ENCODE peak calls at places on chromosomes 6 and 20, in four cellular contexts. F is GM12878, R is K562, E is HepG2. G is an unnamed sample.

GRCh38 chr6:151291145-151292055 is 51.6 kb downstream of the AKAP12 start:
- DNase-seq in F (no peak), R (no peak), E (no peak), G (no peak)

GRCh38 chr6:133710826-133711225 is 178.1 kb upstream of the TCF21 start:
- DNase-seq in F (no peak), R (no peak), E (no peak), G (no peak)

GRCh38 chr6:150134280-150134920 is 8.4 kb upstream of the PPP1R14C start:
- DNase-seq in F (no peak), R (no peak), E (no peak), G (no peak)

GRCh38 chr6:11174245-11174616 is 58.2 kb downstream of the NEDD9 start:
- DNase-seq in F (no peak), R (no peak), E (no peak), G (no peak)

GRCh38 chr6:30685977-30686907 is at the start of gene PPP1R18:
- DNase-seq in F (no peak), R (peak; percentile 81), E (no peak), G (peak; percentile 69)

GRCh38 chr6:116783852-116784251 is 18.3 kb upstream of the FAM162B start:
- DNase-seq in F (no peak), R (no peak), E (no peak), G (no peak)

GRCh38 chr6:108619431-108620197 is 58.9 kb downstream of the FOXO3 start:
- DNase-seq in F (no peak), R (no peak), E (no peak), G (no peak)

GRCh38 chr20:52552181-52552872 is 360.7 kb upstream of the ZFP64 start:
- DNase-seq in F (no peak), R (no peak), E (no peak), G (peak; percentile 38)

GRCh38 chr6:118548136-118548535 is at the start of gene PLN:
- DNase-seq in F (no peak), R (peak; percentile 24), E (no peak), G (no peak)

GRCh38 chr20:16475225-16475624 is 98.0 kb downstream of the KIF16B start:
- DNase-seq in F (no peak), R (no peak), E (peak; percentile 98), G (peak; percentile 9)

GRCh38 chr20:50292324-50293243 is 102.0 kb downstream of the CEBPB start:
- DNase-seq in F (no peak), R (peak; percentile 97), E (peak; percentile 97), G (peak; percentile 48)

GRCh38 chr20:58553166-58553696 is 38.0 kb upstream of the APCDD1L start:
- DNase-seq in F (no peak), R (no peak), E (no peak), G (no peak)

GRCh38 chr20:49575551-49576060 is 7.7 kb upstream of the PTGIS start:
- DNase-seq in F (no peak), R (no peak), E (no peak), G (no peak)

GRCh38 chr6:12748815-12749521 is 32.4 kb downstream of the PHACTR1 start:
- DNase-seq in F (no peak), R (no peak), E (no peak), G (peak; percentile 94)

GRCh38 chr20:957544-957943 is 41.4 kb upstream of the ANGPT4 start:
- DNase-seq in F (no peak), R (no peak), E (no peak), G (peak; percentile 49)

GRCh38 chr6:54043360-54043759 is 67.9 kb upstream of the MLIP start:
- DNase-seq in F (no peak), R (no peak), E (no peak), G (no peak)

GRCh38 chr6:90472716-90473115 is 114.2 kb downstream of the MAP3K7 start:
- DNase-seq in F (no peak), R (no peak), E (no peak), G (no peak)

GRCh38 chr20:48102821-48103635 is 317.7 kb upstream of the SULF2 start:
- DNase-seq in F (no peak), R (no peak), E (no peak), G (no peak)

GRCh38 chr20:14333734-14334133 is 3.7 kb downstream of the FLRT3 start:
- DNase-seq in F (no peak), R (no peak), E (no peak), G (no peak)

GRCh38 chr6:154485784-154486183 is 24.7 kb downstream of the CNKSR3 start:
- DNase-seq in F (no peak), R (no peak), E (no peak), G (no peak)

GRCh38 chr6:6783736-6784135 is 195.2 kb downstream of the LY86 start:
- DNase-seq in F (no peak), R (no peak), E (no peak), G (no peak)

GRCh38 chr20:31496761-31497295 is 17.4 kb upstream of the HM13 start:
- DNase-seq in F (no peak), R (no peak), E (no peak), G (no peak)

GRCh38 chr6:7138921-7139358 is 31.2 kb downstream of the RREB1 start:
- DNase-seq in F (no peak), R (peak; percentile 45), E (peak; percentile 98), G (peak; percentile 90)

GRCh38 chr6:27293436-27294152 is 18.5 kb downstream of the POM121L2 start:
- DNase-seq in F (no peak), R (peak; percentile 68), E (peak; percentile 38), G (peak; percentile 74)

GRCh38 chr20:20455945-20456344 is 88.0 kb downstream of the INSM1 start:
- DNase-seq in F (no peak), R (no peak), E (no peak), G (no peak)

GRCh38 chr20:20454850-20455627 is 87.1 kb downstream of the INSM1 start:
- DNase-seq in F (no peak), R (no peak), E (no peak), G (no peak)

GRCh38 chr20:20459726-20460125 is 91.8 kb downstream of the INSM1 start:
- DNase-seq in F (no peak), R (no peak), E (no peak), G (no peak)

GRCh38 chr20:20456736-20457135 is 88.8 kb downstream of the INSM1 start:
- DNase-seq in F (no peak), R (no peak), E (no peak), G (no peak)

GRCh38 chr20:20457392-20458126 is 89.7 kb downstream of the INSM1 start:
- DNase-seq in F (no peak), R (no peak), E (no peak), G (no peak)
- TF ChIP-seq JUNB in F (no peak), R (no peak), E (no peak), G (no peak)

DNA sequence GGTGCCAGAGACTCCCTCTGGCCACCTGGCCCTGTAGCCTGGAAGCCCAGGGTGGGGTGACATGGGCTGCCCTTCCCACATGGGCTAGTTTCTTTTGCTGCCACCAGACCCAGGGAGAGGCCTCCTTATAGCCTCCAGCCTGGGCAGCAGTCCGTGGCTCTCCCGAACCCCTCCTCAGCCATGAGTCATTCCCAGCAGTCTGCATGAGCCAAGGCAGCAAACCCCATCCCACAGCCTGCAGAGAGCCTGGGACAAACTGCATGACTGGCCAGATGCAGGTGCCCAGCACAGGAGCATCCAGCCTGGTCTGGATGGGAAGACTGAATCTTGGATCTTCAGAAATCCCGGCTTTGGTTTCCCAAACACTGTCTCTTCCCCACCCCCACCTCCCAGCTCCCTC is 75.7 kb downstream of the MRPL14 start:
- DNase-seq in F (no peak), R (no peak), E (no peak), G (no peak)
- TF ChIP-seq REST in F (no peak), R (no peak), E (no peak), G (no peak)

GRCh38 chr20:35271904-35272303 is 6.0 kb downstream of the MMP24OS start:
- DNase-seq in F (no peak), R (no peak), E (no peak), G (no peak)
- H3K36me3 ChIP-seq in F (peaks cover 7% of the 10 kb centered on the region), R (peaks cover 20% of the 10 kb centered on the region), E (peaks cover 3% of the 10 kb centered on the region), G (no peaks in the 10 kb centered on the region)

GRCh38 chr6:15426926-15427325 is 181.1 kb downstream of the JARID2 start:
- DNase-seq in F (no peak), R (no peak), E (no peak), G (no peak)

GRCh38 chr6:15429146-15430110 is 183.6 kb downstream of the JARID2 start:
- DNase-seq in F (no peak), R (no peak), E (peak; percentile 63), G (no peak)

GRCh38 chr6:15426395-15426794 is 180.5 kb downstream of the JARID2 start:
- DNase-seq in F (no peak), R (no peak), E (no peak), G (no peak)

GRCh38 chr6:15425947-15426346 is 180.1 kb downstream of the JARID2 start:
- DNase-seq in F (no peak), R (no peak), E (no peak), G (no peak)

DNA sequence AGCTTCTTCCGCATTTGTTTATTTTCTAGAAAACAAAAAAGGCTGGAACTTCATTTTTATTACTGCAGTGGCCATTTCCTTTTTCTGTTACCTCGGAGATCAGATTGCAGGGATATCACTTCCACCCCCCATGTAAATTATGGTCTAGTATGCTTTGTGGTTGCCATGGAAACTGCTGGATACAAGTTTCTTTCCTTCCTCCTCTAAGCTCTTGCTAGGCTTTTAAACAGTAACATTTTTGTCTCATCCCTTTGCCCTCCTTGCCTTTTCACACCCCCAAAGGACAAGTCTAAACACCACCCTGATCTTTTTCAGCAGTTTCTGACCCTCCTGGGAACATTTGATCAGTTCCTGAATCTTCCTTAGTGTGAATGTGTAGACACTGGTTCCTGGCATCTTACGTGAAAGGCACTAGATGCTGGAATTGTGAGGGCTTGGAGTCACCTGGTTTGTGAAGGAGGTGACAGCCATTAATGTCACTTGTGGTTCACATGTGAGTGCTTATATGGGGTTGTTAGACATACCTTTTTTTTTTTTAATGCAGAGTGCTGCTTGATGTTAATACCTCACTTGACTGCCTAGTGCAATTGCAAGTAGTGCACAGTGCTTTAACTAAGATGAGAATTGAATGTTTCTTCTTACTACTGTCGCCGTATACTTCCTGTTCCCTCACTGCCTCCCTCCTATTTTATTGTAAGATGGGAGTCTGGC is 181.6 kb downstream of the JARID2 start:
- DNase-seq in F (no peak), R (no peak), E (no peak), G (peak; percentile 54)
- TF ChIP-seq JUNB in F (no peak), R (no peak), E (no peak), G (no peak)